ENCODE peak calls at places on chromosomes 12 and 14, in nine cellular contexts. J, U, B, S, W, O, L, I and Q are unnamed samples.

GRCh38 chr12:130254476-130255276 is 83.0 kb upstream of the PIWIL1 start:
- DNase-seq in U (no peak), O (no peak), I (no peak), S (no peak), L (no peak), J (no peak), B (peak), W (no peak), Q (no peak)

GRCh38 chr12:90940872-90941499 is 14.0 kb downstream of the CCER1 start:
- DNase-seq in S (peak), B (no peak), U (no peak), J (no peak), I (no peak), W (peak), O (peak), L (peak), Q (no peak)

GRCh38 chr12:8844665-8845064 is 22.2 kb downstream of the A2ML1 start:
- DNase-seq in S (no peak), J (no peak), W (peak), U (no peak), B (peak), O (no peak), I (peak), L (no peak), Q (no peak)

GRCh38 chr12:121602766-121603165 is 21.9 kb upstream of the KDM2B start:
- DNase-seq in J (no peak), L (no peak), S (no peak), U (no peak), I (no peak), W (no peak), O (no peak), B (no peak), Q (no peak)

GRCh38 chr12:44835641-44836379 is 40.3 kb downstream of the NELL2 start:
- DNase-seq in L (peak), I (no peak), J (no peak), U (peak), S (peak), W (no peak), O (peak), B (peak), Q (no peak)

GRCh38 chr14:56294125-56294524 is 175.9 kb downstream of the PELI2 start:
- DNase-seq in S (peak), W (no peak), I (no peak), B (peak), U (no peak), O (no peak), J (no peak), L (peak), Q (no peak)

GRCh38 chr12:72024613-72025012 is 86.0 kb downstream of the TPH2 start:
- DNase-seq in S (peak), L (no peak), I (no peak), U (no peak), B (no peak), J (no peak), O (no peak), W (no peak), Q (no peak)

GRCh38 chr12:52307836-52308806 is 13.1 kb downstream of the KRT83 start:
- DNase-seq in B (peak), O (peak), L (peak), I (no peak), U (no peak), S (peak), J (peak), W (peak), Q (no peak)

GRCh38 chr12:11499802-11500201 is 104.4 kb upstream of the PRB2 start:
- DNase-seq in J (peak), W (no peak), O (no peak), I (no peak), S (no peak), L (no peak), U (no peak), B (no peak), Q (no peak)

GRCh38 chr14:90970167-90970600 is 90.3 kb downstream of the RPS6KA5 start:
- DNase-seq in B (no peak), L (no peak), O (peak), U (no peak), I (no peak), S (peak), J (no peak), W (peak), Q (no peak)

GRCh38 chr14:104086210-104086660 is 735 bp downstream of the ASPG start:
- DNase-seq in O (no peak), I (peak), U (no peak), L (no peak), B (peak), W (no peak), S (no peak), J (peak), Q (peak)

GRCh38 chr14:105328678-105329390 is 14.3 kb downstream of the PACS2 start:
- DNase-seq in L (no peak), B (no peak), S (no peak), W (no peak), O (no peak), I (no peak), U (no peak), J (no peak), Q (no peak)

GRCh38 chr14:64777461-64777860 is 73.2 kb downstream of the PLEKHG3 start:
- DNase-seq in B (no peak), U (no peak), I (no peak), L (no peak), W (no peak), S (no peak), J (no peak), O (no peak), Q (no peak)

GRCh38 chr14:105418269-105419054 is 1.2 kb upstream of the MTA1 start:
- DNase-seq in L (no peak), B (no peak), U (no peak), J (no peak), W (no peak), S (no peak), O (no peak), I (no peak), Q (no peak)

GRCh38 chr14:52327374-52328226 is 13.5 kb downstream of the PTGER2 start:
- DNase-seq in W (peak), L (peak), I (no peak), O (no peak), B (no peak), S (no peak), U (no peak), J (no peak), Q (no peak)

GRCh38 chr14:104114421-104115130 is 23.8 kb upstream of the KIF26A start:
- DNase-seq in J (no peak), B (peak), L (no peak), O (no peak), S (no peak), W (no peak), I (no peak), U (peak), Q (no peak)

GRCh38 chr12:93892431-93893210 is 215.4 kb downstream of the CRADD start:
- DNase-seq in U (no peak), L (no peak), W (no peak), O (no peak), S (no peak), B (no peak), J (no peak), I (no peak), Q (no peak)

GRCh38 chr12:113658030-113658655 is 186.5 kb upstream of the LHX5 start:
- DNase-seq in I (no peak), J (no peak), L (peak), W (no peak), B (no peak), S (peak), U (no peak), O (peak), Q (no peak)

GRCh38 chr12:26318661-26319068 is 123.3 kb downstream of the SSPN start:
- DNase-seq in S (peak), U (no peak), J (no peak), L (peak), O (peak), I (peak), B (no peak), W (peak), Q (no peak)

GRCh38 chr14:92987148-92987570 is 64.2 kb downstream of the CHGA start:
- DNase-seq in S (no peak), W (no peak), J (no peak), L (no peak), B (no peak), O (no peak), U (no peak), I (no peak), Q (no peak)

GRCh38 chr14:105909046-105909827 is 382.9 kb downstream of the TMEM121 start:
- DNase-seq in U (no peak), I (no peak), J (no peak), W (no peak), S (no peak), L (no peak), B (peak), O (no peak), Q (no peak)

GRCh38 chr12:17652436-17652835 is 437.6 kb downstream of the RERGL start:
- DNase-seq in O (no peak), W (no peak), S (no peak), L (no peak), I (no peak), B (no peak), U (no peak), J (no peak), Q (no peak)

GRCh38 chr12:9332564-9332963 is 124.4 kb upstream of the PZP start:
- DNase-seq in U (no peak), L (no peak), J (no peak), I (no peak), W (no peak), S (no peak), O (no peak), B (no peak), Q (no peak)

GRCh38 chr12:3523728-3524127 is 32.7 kb downstream of the PRMT8 start:
- DNase-seq in J (peak), B (no peak), S (peak), I (no peak), W (no peak), U (no peak), L (no peak), O (peak), Q (no peak)

GRCh38 chr12:2627343-2628191 is 167.2 kb upstream of the FKBP4 start:
- DNase-seq in L (peak), B (no peak), J (no peak), W (no peak), I (no peak), U (no peak), S (no peak), O (no peak), Q (no peak)

GRCh38 chr12:107405436-107405835 is 280.2 kb upstream of the PWP1 start:
- DNase-seq in I (no peak), J (no peak), O (no peak), W (no peak), B (no peak), L (no peak), U (no peak), S (no peak), Q (no peak)

GRCh38 chr12:104138747-104139186 is 757 bp upstream of the NFYB start:
- DNase-seq in L (no peak), U (peak), O (no peak), S (no peak), W (no peak), I (peak), B (peak), J (peak), Q (no peak)

GRCh38 chr14:102914474-102915291 is 7.8 kb upstream of the AMN start:
- DNase-seq in I (no peak), L (no peak), O (no peak), J (no peak), S (no peak), B (no peak), U (no peak), W (no peak), Q (no peak)

DNA sequence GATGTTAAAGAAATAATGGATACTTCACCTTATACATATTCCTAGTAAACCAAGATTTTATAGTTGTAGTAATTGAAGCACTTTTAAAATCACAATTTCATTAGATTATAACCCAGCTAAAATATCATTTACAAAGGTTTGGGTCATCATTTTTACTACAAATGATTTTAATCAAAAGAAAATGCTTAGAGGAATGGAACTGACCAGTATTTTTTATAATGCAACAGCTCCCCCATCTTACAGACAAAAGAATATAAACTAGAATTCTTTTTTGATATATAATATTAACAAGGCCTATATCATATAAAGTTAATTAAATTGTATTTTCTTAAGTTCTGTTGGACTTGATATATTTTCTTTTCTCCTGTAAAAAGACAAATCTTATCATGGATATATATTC is 20.4 kb upstream of the LRFN5 start:
- DNase-seq in B (no peak), S (no peak), L (no peak), I (no peak), O (no peak), U (no peak), W (no peak), J (no peak), Q (no peak)
- TF ChIP-seq CTCF in B (no peak), S (no peak), L (no peak), I (no peak), O (no peak), U (no peak), W (no peak), J (no peak), Q (no peak)

GRCh38 chr12:49232940-49233841 is 31.7 kb upstream of the TUBA1C start:
- DNase-seq in S (no peak), U (no peak), J (peak), I (peak), L (no peak), W (peak), O (no peak), B (peak), Q (no peak)
- TF ChIP-seq CTCF in S (no peak), U (no peak), J (no peak), I (no peak), L (no peak), W (peak), O (no peak), B (no peak), Q (no peak)

DNA sequence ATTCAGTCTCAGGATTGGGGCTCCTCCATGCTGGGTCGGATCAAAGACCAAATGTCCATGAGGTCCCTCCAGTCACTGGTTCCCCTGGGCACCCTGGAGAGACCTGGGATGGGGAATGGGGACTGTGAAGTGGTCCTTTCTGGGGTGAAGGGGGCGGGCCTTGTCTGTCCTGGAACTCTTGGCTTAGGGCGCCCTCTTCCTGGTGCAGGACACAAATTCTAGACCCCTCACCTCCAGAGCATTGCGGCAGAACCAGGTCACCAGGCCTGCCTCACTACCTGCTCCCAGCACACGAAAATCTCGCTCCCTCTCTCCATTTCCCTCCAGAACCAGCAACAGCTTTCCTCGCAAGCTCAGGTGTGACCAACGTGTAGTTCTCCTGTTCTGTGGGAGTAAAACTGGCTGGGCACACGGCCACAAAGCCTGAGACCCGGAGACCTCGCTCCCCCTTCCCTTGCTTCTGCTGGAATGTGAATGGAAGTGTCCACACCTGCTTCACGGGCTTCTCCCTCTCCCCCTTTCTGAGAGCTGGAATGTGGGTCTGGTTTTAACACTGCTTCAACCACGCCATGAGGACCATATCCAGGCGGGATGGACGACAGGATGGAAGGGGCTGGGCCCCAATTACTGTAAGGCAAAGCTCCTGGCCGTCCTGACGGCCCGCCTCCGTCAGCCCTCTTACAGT is 112.7 kb downstream of the SCARB1 start:
- DNase-seq in L (no peak), J (peak), O (no peak), W (no peak), S (no peak), I (no peak), B (no peak), U (no peak), Q (no peak)
- TF ChIP-seq CTCF in L (no peak), J (peak), O (no peak), W (peak), S (no peak), I (no peak), B (no peak), U (no peak), Q (no peak)

DNA sequence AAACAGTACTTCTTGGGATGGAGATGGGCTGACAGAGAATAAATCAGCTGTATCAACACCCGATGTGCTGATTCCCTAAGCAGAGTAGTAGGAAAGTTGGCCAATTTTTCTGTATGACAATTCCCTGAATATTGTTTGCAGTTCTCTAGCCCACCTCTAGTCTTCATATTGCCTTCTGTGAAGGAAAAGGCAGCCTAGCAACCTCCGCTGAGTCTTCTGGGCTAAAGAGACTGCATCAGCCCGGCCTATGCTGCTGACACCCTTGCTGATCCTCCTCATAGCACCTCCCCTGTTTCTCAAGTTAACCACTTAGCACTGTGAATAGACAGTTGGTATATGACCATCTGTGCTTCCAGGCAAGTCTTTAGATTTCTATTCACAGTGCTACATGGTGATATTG is 161.1 kb upstream of the EGLN3 start:
- DNase-seq in S (no peak), O (no peak), L (no peak), J (peak), I (no peak), B (no peak), W (no peak), U (no peak), Q (no peak)
- TF ChIP-seq CTCF in S (no peak), O (no peak), L (no peak), J (peak), I (no peak), B (no peak), W (no peak), U (no peak), Q (no peak)

DNA sequence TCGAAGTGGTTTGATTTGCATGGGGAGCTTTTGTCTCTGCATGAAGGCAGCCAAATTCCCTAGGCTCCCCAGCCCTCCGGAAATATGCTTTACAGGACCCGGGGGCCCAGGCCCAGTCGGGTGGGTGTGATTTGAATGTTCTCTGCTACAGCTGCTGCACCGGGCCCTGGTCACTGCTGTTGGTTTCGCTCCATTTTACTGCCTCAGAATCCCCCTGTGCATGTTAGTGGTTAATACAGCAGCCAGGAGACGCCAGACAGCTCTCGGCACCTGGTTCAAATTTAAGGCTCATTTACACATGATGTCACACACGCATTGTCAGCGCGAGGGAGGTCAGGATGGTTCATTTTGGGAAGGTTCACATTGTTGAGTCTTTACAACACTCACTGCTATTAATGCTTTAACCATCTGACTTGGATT is 99.6 kb downstream of the SLC38A6 start:
- DNase-seq in O (no peak), S (no peak), B (no peak), U (no peak), J (peak), W (peak), I (no peak), L (no peak), Q (no peak)
- TF ChIP-seq CTCF in O (no peak), S (no peak), B (no peak), U (no peak), J (no peak), W (no peak), I (no peak), L (no peak), Q (no peak)